ENCODE peak calls at places on chromosomes 16 and 17, in eight cellular contexts. One of them, this sample, is unnamed.

GRCh38 chr17:41347872-41348760 is 2.5 kb downstream of the KRT33A start:
- DNase-seq in A549: no peak
- DNase-seq in mesenchymal stem cell: no peak
- DNase-seq in GM23338: no peak
- DNase-seq in fibroblast of lung: no peak
- DNase-seq in neuronal stem cell: no peak
- DNase-seq in IMR-90: no peak
- DNase-seq in HCT116: no peak
- DNase-seq in this sample: no peak

GRCh38 chr16:10370096-10370726 is 15.7 kb upstream of the ATF7IP2 start:
- DNase-seq in A549: no peak
- DNase-seq in mesenchymal stem cell: no peak
- DNase-seq in GM23338: no peak
- DNase-seq in fibroblast of lung: no peak
- DNase-seq in neuronal stem cell: no peak
- DNase-seq in IMR-90: no peak
- DNase-seq in HCT116: no peak
- DNase-seq in this sample: no peak

GRCh38 chr16:31351937-31352315 is 3.0 kb upstream of the ITGAX start:
- DNase-seq in A549: no peak
- DNase-seq in mesenchymal stem cell: no peak
- DNase-seq in GM23338: no peak
- DNase-seq in fibroblast of lung: no peak
- DNase-seq in neuronal stem cell: no peak
- DNase-seq in IMR-90: no peak
- DNase-seq in HCT116: no peak
- DNase-seq in this sample: no peak

GRCh38 chr16:27318399-27319256 is 4.9 kb downstream of the IL4R start:
- DNase-seq in A549: no peak
- DNase-seq in mesenchymal stem cell: peak; percentile 89
- DNase-seq in GM23338: no peak
- DNase-seq in fibroblast of lung: peak; percentile 60
- DNase-seq in neuronal stem cell: no peak
- DNase-seq in IMR-90: peak; percentile 48
- DNase-seq in HCT116: no peak
- DNase-seq in this sample: peak; percentile 56

GRCh38 chr17:39064374-39064773 is 87.1 kb downstream of the PLXDC1 start:
- DNase-seq in A549: no peak
- DNase-seq in mesenchymal stem cell: peak; percentile 69
- DNase-seq in GM23338: no peak
- DNase-seq in fibroblast of lung: peak; percentile 73
- DNase-seq in neuronal stem cell: no peak
- DNase-seq in IMR-90: peak; percentile 89
- DNase-seq in HCT116: no peak
- DNase-seq in this sample: no peak

GRCh38 chr16:66598111-66598510 is 6.4 kb upstream of the CMTM3 start:
- DNase-seq in A549: no peak
- DNase-seq in mesenchymal stem cell: no peak
- DNase-seq in GM23338: no peak
- DNase-seq in fibroblast of lung: no peak
- DNase-seq in neuronal stem cell: no peak
- DNase-seq in IMR-90: no peak
- DNase-seq in HCT116: no peak
- DNase-seq in this sample: no peak

GRCh38 chr17:71023631-71024030 is 854.3 kb downstream of the KCNJ2 start:
- DNase-seq in A549: no peak
- DNase-seq in mesenchymal stem cell: peak; percentile 36
- DNase-seq in GM23338: no peak
- DNase-seq in fibroblast of lung: peak; percentile 20
- DNase-seq in neuronal stem cell: no peak
- DNase-seq in IMR-90: no peak
- DNase-seq in HCT116: no peak
- DNase-seq in this sample: no peak

GRCh38 chr17:6435968-6436367 is 1.0 kb upstream of the AIPL1 start:
- DNase-seq in A549: peak; percentile 90
- DNase-seq in mesenchymal stem cell: peak; percentile 67
- DNase-seq in GM23338: peak; percentile 92
- DNase-seq in fibroblast of lung: peak; percentile 68
- DNase-seq in neuronal stem cell: peak; percentile 64
- DNase-seq in IMR-90: peak; percentile 61
- DNase-seq in HCT116: peak; percentile 46
- DNase-seq in this sample: peak; percentile 71

GRCh38 chr16:67917140-67917851 is 14.4 kb downstream of the CTRL start:
- DNase-seq in A549: no peak
- DNase-seq in mesenchymal stem cell: no peak
- DNase-seq in GM23338: no peak
- DNase-seq in fibroblast of lung: no peak
- DNase-seq in neuronal stem cell: no peak
- DNase-seq in IMR-90: peak; percentile 35
- DNase-seq in HCT116: no peak
- DNase-seq in this sample: no peak

GRCh38 chr17:2054740-2055493 is at the start of gene HIC1:
- DNase-seq in A549: peak; percentile 92
- DNase-seq in mesenchymal stem cell: peak; percentile 80
- DNase-seq in GM23338: peak; percentile 82
- DNase-seq in fibroblast of lung: peak; percentile 76
- DNase-seq in neuronal stem cell: peak; percentile 68
- DNase-seq in IMR-90: peak; percentile 73
- DNase-seq in HCT116: no peak
- DNase-seq in this sample: peak; percentile 78

GRCh38 chr16:60648260-60648659 is 1388.0 kb downstream of the CDH8 start:
- DNase-seq in A549: no peak
- DNase-seq in mesenchymal stem cell: no peak
- DNase-seq in GM23338: no peak
- DNase-seq in fibroblast of lung: no peak
- DNase-seq in neuronal stem cell: no peak
- DNase-seq in IMR-90: no peak
- DNase-seq in HCT116: no peak
- DNase-seq in this sample: no peak

GRCh38 chr17:67378444-67379250 is 1.6 kb downstream of the PITPNC1 start:
- DNase-seq in A549: peak; percentile 75
- DNase-seq in mesenchymal stem cell: peak; percentile 86
- DNase-seq in GM23338: peak; percentile 90
- DNase-seq in fibroblast of lung: peak; percentile 74
- DNase-seq in neuronal stem cell: peak; percentile 82
- DNase-seq in IMR-90: peak; percentile 82
- DNase-seq in HCT116: peak; percentile 56
- DNase-seq in this sample: peak; percentile 90

GRCh38 chr17:42760652-42761581 is at the start of gene RAMP2:
- DNase-seq in A549: peak; percentile 41
- DNase-seq in mesenchymal stem cell: peak; percentile 31
- DNase-seq in GM23338: peak; percentile 73
- DNase-seq in fibroblast of lung: no peak
- DNase-seq in neuronal stem cell: no peak
- DNase-seq in IMR-90: no peak
- DNase-seq in HCT116: no peak
- DNase-seq in this sample: no peak

GRCh38 chr17:82299452-82299851 is 18.0 kb downstream of the CD7 start:
- DNase-seq in A549: no peak
- DNase-seq in mesenchymal stem cell: no peak
- DNase-seq in GM23338: peak; percentile 55
- DNase-seq in fibroblast of lung: no peak
- DNase-seq in neuronal stem cell: no peak
- DNase-seq in IMR-90: no peak
- DNase-seq in HCT116: no peak
- DNase-seq in this sample: no peak
- H3K4me1 ChIP-seq in A549: peaks cover 68% of the 10 kb centered on the region
- H3K4me1 ChIP-seq in mesenchymal stem cell: peaks cover 37% of the 10 kb centered on the region
- H3K4me1 ChIP-seq in GM23338: no peaks in the 10 kb centered on the region
- H3K4me1 ChIP-seq in fibroblast of lung: peaks cover 15% of the 10 kb centered on the region
- H3K4me1 ChIP-seq in neuronal stem cell: peaks cover 19% of the 10 kb centered on the region
- H3K4me1 ChIP-seq in IMR-90: peaks cover 19% of the 10 kb centered on the region
- H3K4me1 ChIP-seq in HCT116: peaks cover 64% of the 10 kb centered on the region
- H3K4me1 ChIP-seq in this sample: peaks cover 37% of the 10 kb centered on the region

GRCh38 chr16:2950400-2950724 is 13.7 kb upstream of the KREMEN2 start:
- DNase-seq in A549: no peak
- DNase-seq in mesenchymal stem cell: no peak
- DNase-seq in GM23338: no peak
- DNase-seq in fibroblast of lung: no peak
- DNase-seq in neuronal stem cell: no peak
- DNase-seq in IMR-90: no peak
- DNase-seq in HCT116: no peak
- DNase-seq in this sample: no peak
- H3K4me2 ChIP-seq in A549: no peak overlapping the region
- H3K4me2 ChIP-seq in mesenchymal stem cell: no peak overlapping the region
- H3K4me2 ChIP-seq in GM23338: no peak overlapping the region
- H3K4me2 ChIP-seq in fibroblast of lung: no peak overlapping the region
- H3K4me2 ChIP-seq in neuronal stem cell: no peak overlapping the region
- H3K4me2 ChIP-seq in IMR-90: no peak overlapping the region
- H3K4me2 ChIP-seq in HCT116: no peak overlapping the region
- H3K4me2 ChIP-seq in this sample: no peak overlapping the region

GRCh38 chr17:56679767-56680422 is 86.4 kb downstream of the NOG start:
- DNase-seq in A549: no peak
- DNase-seq in mesenchymal stem cell: peak; percentile 57
- DNase-seq in GM23338: no peak
- DNase-seq in fibroblast of lung: no peak
- DNase-seq in neuronal stem cell: no peak
- DNase-seq in IMR-90: no peak
- DNase-seq in HCT116: no peak
- DNase-seq in this sample: no peak

GRCh38 chr17:56676807-56677206 is 83.3 kb downstream of the NOG start:
- DNase-seq in A549: no peak
- DNase-seq in mesenchymal stem cell: no peak
- DNase-seq in GM23338: no peak
- DNase-seq in fibroblast of lung: no peak
- DNase-seq in neuronal stem cell: no peak
- DNase-seq in IMR-90: no peak
- DNase-seq in HCT116: no peak
- DNase-seq in this sample: no peak

GRCh38 chr17:56680676-56681075 is 87.2 kb downstream of the NOG start:
- DNase-seq in A549: no peak
- DNase-seq in mesenchymal stem cell: no peak
- DNase-seq in GM23338: no peak
- DNase-seq in fibroblast of lung: no peak
- DNase-seq in neuronal stem cell: no peak
- DNase-seq in IMR-90: no peak
- DNase-seq in HCT116: no peak
- DNase-seq in this sample: no peak

GRCh38 chr17:56679148-56679766 is 85.8 kb downstream of the NOG start:
- DNase-seq in A549: peak; percentile 66
- DNase-seq in mesenchymal stem cell: peak; percentile 57
- DNase-seq in GM23338: peak; percentile 73
- DNase-seq in fibroblast of lung: peak; percentile 58
- DNase-seq in neuronal stem cell: peak; percentile 46
- DNase-seq in IMR-90: peak; percentile 56
- DNase-seq in HCT116: peak; percentile 15
- DNase-seq in this sample: peak; percentile 4

DNA sequence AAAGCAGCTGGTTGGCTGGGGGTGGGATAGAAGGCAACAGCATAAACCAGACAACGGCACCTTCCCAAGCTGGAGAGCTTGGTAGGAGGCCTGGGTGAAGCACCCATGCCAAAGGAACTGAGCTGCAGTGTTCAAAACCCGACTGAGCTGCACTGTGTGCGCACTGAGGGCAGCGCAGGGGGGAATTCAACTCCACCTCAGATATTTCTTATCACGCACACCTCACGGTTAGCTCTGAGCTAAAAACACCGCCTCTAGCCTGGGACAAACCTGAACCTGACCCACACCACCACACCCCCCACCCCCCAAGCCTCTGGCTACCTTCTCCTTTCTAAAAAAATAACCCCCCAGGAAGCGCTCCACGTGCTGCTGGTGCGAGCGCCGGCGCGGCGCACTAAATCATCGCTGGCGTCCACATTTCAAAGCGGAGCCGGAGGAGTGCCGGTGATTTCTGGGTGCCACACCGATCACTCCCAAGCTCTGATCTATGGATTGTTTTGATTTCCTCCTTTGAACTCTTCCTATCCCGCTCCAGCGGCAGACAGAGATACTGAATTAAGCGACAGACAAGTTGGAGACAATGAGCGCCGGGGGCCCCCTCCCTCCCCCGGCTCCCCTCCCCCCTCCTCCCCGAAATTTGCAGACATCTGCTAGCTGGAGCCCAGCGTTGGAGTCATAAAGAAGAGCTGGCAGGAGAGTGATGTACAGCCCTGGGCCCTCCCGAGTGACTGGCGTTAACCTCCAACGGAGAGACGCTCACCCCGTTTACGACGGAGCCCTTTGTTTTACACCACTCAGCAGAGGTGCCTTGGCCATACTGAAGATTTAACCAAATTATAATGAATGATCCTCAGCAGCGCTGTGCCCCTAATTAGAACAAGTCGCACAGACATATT is 85.0 kb downstream of the NOG start:
- DNase-seq in A549: no peak
- DNase-seq in mesenchymal stem cell: peak; percentile 22
- DNase-seq in GM23338: peak; percentile 52
- DNase-seq in fibroblast of lung: no peak
- DNase-seq in neuronal stem cell: peak; percentile 27
- DNase-seq in IMR-90: no peak
- DNase-seq in HCT116: no peak
- DNase-seq in this sample: no peak
- H3K4me3 ChIP-seq in A549: no peak overlapping the region
- H3K4me3 ChIP-seq in mesenchymal stem cell: peak overlapping the region; percentile 69
- H3K4me3 ChIP-seq in GM23338: peak overlapping the region; percentile 58
- H3K4me3 ChIP-seq in fibroblast of lung: peak overlapping the region; percentile 21
- H3K4me3 ChIP-seq in neuronal stem cell: no peak overlapping the region
- H3K4me3 ChIP-seq in IMR-90: no peak overlapping the region
- H3K4me3 ChIP-seq in HCT116: no peak overlapping the region
- H3K4me3 ChIP-seq in this sample: no peak overlapping the region

GRCh38 chr16:57688487-57688986 is 6.1 kb upstream of the DRC7 start:
- DNase-seq in A549: no peak
- DNase-seq in mesenchymal stem cell: no peak
- DNase-seq in GM23338: no peak
- DNase-seq in fibroblast of lung: no peak
- DNase-seq in neuronal stem cell: no peak
- DNase-seq in IMR-90: no peak
- DNase-seq in HCT116: no peak
- DNase-seq in this sample: no peak

GRCh38 chr16:57688987-57689771 is 5.4 kb upstream of the DRC7 start:
- DNase-seq in A549: no peak
- DNase-seq in mesenchymal stem cell: no peak
- DNase-seq in GM23338: no peak
- DNase-seq in fibroblast of lung: no peak
- DNase-seq in neuronal stem cell: no peak
- DNase-seq in IMR-90: no peak
- DNase-seq in HCT116: no peak
- DNase-seq in this sample: no peak

GRCh38 chr16:57684626-57685358 is 9.8 kb upstream of the DRC7 start:
- DNase-seq in A549: no peak
- DNase-seq in mesenchymal stem cell: no peak
- DNase-seq in GM23338: no peak
- DNase-seq in fibroblast of lung: no peak
- DNase-seq in neuronal stem cell: no peak
- DNase-seq in IMR-90: no peak
- DNase-seq in HCT116: no peak
- DNase-seq in this sample: no peak

GRCh38 chr16:57685633-57686032 is 9.0 kb upstream of the DRC7 start:
- DNase-seq in A549: no peak
- DNase-seq in mesenchymal stem cell: no peak
- DNase-seq in GM23338: no peak
- DNase-seq in fibroblast of lung: no peak
- DNase-seq in neuronal stem cell: no peak
- DNase-seq in IMR-90: no peak
- DNase-seq in HCT116: no peak
- DNase-seq in this sample: no peak

DNA sequence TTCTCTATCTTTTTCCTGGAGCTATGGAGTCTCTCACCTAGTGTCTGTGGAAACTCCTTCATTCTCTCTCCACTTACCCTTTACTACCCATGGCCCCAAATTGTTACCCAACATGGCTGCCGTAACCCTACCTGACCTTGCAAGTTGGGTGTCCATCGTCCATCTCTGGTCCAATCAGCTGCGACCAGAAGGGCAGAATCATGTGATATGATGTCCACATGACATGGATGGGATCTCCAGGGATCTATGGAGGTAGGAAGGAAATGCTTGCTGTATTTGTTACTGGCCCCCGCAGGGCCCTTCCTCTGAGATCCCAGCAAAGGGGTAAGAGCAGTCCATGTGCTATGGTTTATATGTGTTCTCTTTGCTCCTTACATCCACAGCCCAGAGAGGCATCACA is 8.0 kb upstream of the DRC7 start:
- DNase-seq in A549: no peak
- DNase-seq in mesenchymal stem cell: no peak
- DNase-seq in GM23338: no peak
- DNase-seq in fibroblast of lung: no peak
- DNase-seq in neuronal stem cell: no peak
- DNase-seq in IMR-90: no peak
- DNase-seq in HCT116: no peak
- DNase-seq in this sample: no peak
- H3K4me1 ChIP-seq in A549: peaks cover 12% of the 10 kb centered on the region
- H3K4me1 ChIP-seq in mesenchymal stem cell: no peaks in the 10 kb centered on the region
- H3K4me1 ChIP-seq in GM23338: no peaks in the 10 kb centered on the region
- H3K4me1 ChIP-seq in fibroblast of lung: no peaks in the 10 kb centered on the region
- H3K4me1 ChIP-seq in neuronal stem cell: peaks cover 11% of the 10 kb centered on the region
- H3K4me1 ChIP-seq in IMR-90: no peaks in the 10 kb centered on the region
- H3K4me1 ChIP-seq in HCT116: no peaks in the 10 kb centered on the region
- H3K4me1 ChIP-seq in this sample: peaks cover 11% of the 10 kb centered on the region